ENCODE peak calls at places on chromosomes 3 and 15, in seven cellular contexts. I is adrenal gland, U is PC-9, W is GM23248, Z is transverse colon, B is sigmoid colon, K is left lung. M is an unnamed sample.

GRCh38 chr3:126546013-126546412 is 12.7 kb downstream of the C3orf22 start:
- DNase-seq in I (peak; percentile 7), U (no peak), W (no peak), Z (peak; percentile 1), B (peak; percentile 34), K (peak; percentile 20), M (no peak)

GRCh38 chr3:134249935-134250716 is 533 bp downstream of the RYK start:
- DNase-seq in I (peak; percentile 57), U (no peak), W (peak; percentile 78), Z (peak; percentile 76), B (peak; percentile 74), K (peak; percentile 76), M (peak; percentile 82)

GRCh38 chr3:148922467-148922866 is 57.4 kb downstream of the CPA3 start:
- DNase-seq in I (no peak), U (no peak), W (no peak), Z (no peak), B (no peak), K (no peak), M (no peak)

GRCh38 chr3:45041666-45042065 is 15.6 kb downstream of the CLEC3B start:
- DNase-seq in I (no peak), U (no peak), W (no peak), Z (no peak), B (no peak), K (no peak), M (no peak)

GRCh38 chr15:25793354-25794050 is 69.6 kb downstream of the ATP10A start:
- DNase-seq in I (peak; percentile 40), U (no peak), W (no peak), Z (no peak), B (peak; percentile 60), K (peak; percentile 67), M (no peak)

GRCh38 chr3:33144433-33144832 is 30.6 kb downstream of the CRTAP start:
- DNase-seq in I (no peak), U (no peak), W (no peak), Z (no peak), B (no peak), K (no peak), M (no peak)

GRCh38 chr3:61663728-61664492 is 102.5 kb downstream of the PTPRG start:
- DNase-seq in I (no peak), U (peak; percentile 79), W (peak; percentile 97), Z (no peak), B (no peak), K (no peak), M (peak; percentile 97)

GRCh38 chr3:168295027-168295426 is 199.3 kb upstream of the GOLIM4 start:
- DNase-seq in I (no peak), U (no peak), W (no peak), Z (no peak), B (no peak), K (no peak), M (no peak)

GRCh38 chr15:38638841-38639240 is 74.2 kb upstream of the RASGRP1 start:
- DNase-seq in I (no peak), U (no peak), W (no peak), Z (no peak), B (no peak), K (no peak), M (no peak)

GRCh38 chr3:69032137-69032536 is 18.7 kb upstream of the EOGT start:
- DNase-seq in I (no peak), U (no peak), W (peak; percentile 84), Z (no peak), B (no peak), K (no peak), M (peak; percentile 81)

GRCh38 chr3:56089739-56090138 is 378.5 kb downstream of the ERC2 start:
- DNase-seq in I (no peak), U (no peak), W (no peak), Z (no peak), B (no peak), K (no peak), M (no peak)

GRCh38 chr15:69568621-69569020 is 116.0 kb downstream of the RPLP1 start:
- DNase-seq in I (no peak), U (no peak), W (peak; percentile 84), Z (no peak), B (no peak), K (no peak), M (peak; percentile 80)

GRCh38 chr3:11385908-11386307 is 113.7 kb downstream of the ATG7 start:
- DNase-seq in I (peak; percentile 25), U (no peak), W (no peak), Z (no peak), B (no peak), K (peak; percentile 40), M (peak; percentile 15)

GRCh38 chr15:71713191-71713798 is 97.1 kb upstream of the NR2E3 start:
- DNase-seq in I (no peak), U (no peak), W (no peak), Z (no peak), B (no peak), K (no peak), M (no peak)

DNA sequence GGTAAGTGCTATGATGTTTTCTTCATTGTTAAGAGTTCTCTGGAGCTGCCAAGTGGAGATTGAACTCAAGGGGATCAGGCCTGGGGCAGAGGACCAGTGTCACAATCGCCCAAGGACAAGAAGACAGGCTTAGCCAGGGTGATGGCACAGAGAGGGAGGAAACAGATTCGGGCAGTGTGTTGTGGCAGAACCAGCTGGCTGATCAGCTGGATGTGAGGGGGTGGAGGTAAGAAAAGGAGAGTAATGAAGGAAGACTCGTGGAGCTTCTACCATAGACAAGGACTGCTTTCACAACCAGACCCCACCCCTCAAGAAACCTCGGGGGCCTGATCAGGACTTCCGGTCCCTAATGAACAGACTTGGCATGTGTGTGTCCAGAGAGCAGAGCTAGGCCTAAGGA is 60.9 kb upstream of the LINGO1 start:
- DNase-seq in I (no peak), U (no peak), W (no peak), Z (no peak), B (no peak), K (no peak), M (no peak)
- H3K27me3 ChIP-seq in I (peaks cover 16% of the 10 kb centered on the region), U (peaks cover 99% of the 10 kb centered on the region), W (peaks cover 11% of the 10 kb centered on the region), Z (peaks cover 78% of the 10 kb centered on the region), B (peaks cover 36% of the 10 kb centered on the region), K (peaks cover 94% of the 10 kb centered on the region), M (peaks cover 89% of the 10 kb centered on the region)

DNA sequence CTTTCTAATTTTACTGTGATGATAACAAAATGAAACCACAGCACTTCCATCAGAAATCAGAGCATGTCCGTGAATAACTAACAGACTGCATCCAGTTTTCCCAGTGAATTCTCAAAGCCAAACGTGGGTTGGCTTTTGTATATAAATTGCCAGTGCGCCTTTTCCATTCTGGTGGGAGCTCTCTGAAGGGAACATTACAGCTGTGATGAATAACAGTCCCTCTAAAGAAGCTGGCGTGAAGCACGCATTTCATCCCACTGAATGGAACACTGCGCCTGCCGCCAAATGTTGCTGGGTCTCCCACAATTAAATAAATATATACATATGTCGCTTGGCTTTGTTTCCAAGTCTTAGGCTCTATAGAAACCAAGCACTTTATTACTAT is 113.0 kb upstream of the PFN2 start:
- DNase-seq in I (no peak), U (no peak), W (peak; percentile 75), Z (peak; percentile 14), B (peak; percentile 80), K (peak; percentile 49), M (peak; percentile 65)
- H3K4me3 ChIP-seq in I (no peak overlapping the region), U (no peak overlapping the region), W (peak overlapping the region; percentile 72), Z (no peak overlapping the region), B (no peak overlapping the region), K (no peak overlapping the region), M (peak overlapping the region; percentile 74)

GRCh38 chr15:67835349-67836133 is 4.3 kb downstream of the RNU6-1 start:
- DNase-seq in I (no peak), U (no peak), W (no peak), Z (no peak), B (peak; percentile 71), K (no peak), M (no peak)
- H3K27me3 ChIP-seq in I (peaks cover 48% of the 10 kb centered on the region), U (no peaks in the 10 kb centered on the region), W (peaks cover 52% of the 10 kb centered on the region), Z (peaks cover 57% of the 10 kb centered on the region), B (peaks cover 54% of the 10 kb centered on the region), K (peaks cover 58% of the 10 kb centered on the region), M (peaks cover 56% of the 10 kb centered on the region)

GRCh38 chr15:68227806-68228142 is 1.8 kb downstream of the CLN6 start:
- DNase-seq in I (no peak), U (no peak), W (no peak), Z (no peak), B (no peak), K (no peak), M (no peak)
- H3K4me3 ChIP-seq in I (no peak overlapping the region), U (no peak overlapping the region), W (peak overlapping the region; percentile 80), Z (no peak overlapping the region), B (no peak overlapping the region), K (peak overlapping the region; percentile 93), M (peak overlapping the region; percentile 88)

GRCh38 chr15:63503739-63504246 is 600 bp upstream of the USP3 start:
- DNase-seq in I (peak; percentile 87), U (peak; percentile 54), W (peak; percentile 90), Z (peak; percentile 77), B (peak; percentile 86), K (peak; percentile 75), M (peak; percentile 72)
- H3K27me3 ChIP-seq in I (no peaks in the 10 kb centered on the region), U (no peaks in the 10 kb centered on the region), W (no peaks in the 10 kb centered on the region), Z (no peaks in the 10 kb centered on the region), B (no peaks in the 10 kb centered on the region), K (no peaks in the 10 kb centered on the region), M (no peaks in the 10 kb centered on the region)

GRCh38 chr3:123696796-123697195 is 111.9 kb upstream of the HACD2 start:
- DNase-seq in I (no peak), U (no peak), W (no peak), Z (no peak), B (no peak), K (no peak), M (no peak)
- H3K4me3 ChIP-seq in I (no peak overlapping the region), U (no peak overlapping the region), W (no peak overlapping the region), Z (peak overlapping the region; percentile 39), B (peak overlapping the region; percentile 81), K (no peak overlapping the region), M (no peak overlapping the region)

DNA sequence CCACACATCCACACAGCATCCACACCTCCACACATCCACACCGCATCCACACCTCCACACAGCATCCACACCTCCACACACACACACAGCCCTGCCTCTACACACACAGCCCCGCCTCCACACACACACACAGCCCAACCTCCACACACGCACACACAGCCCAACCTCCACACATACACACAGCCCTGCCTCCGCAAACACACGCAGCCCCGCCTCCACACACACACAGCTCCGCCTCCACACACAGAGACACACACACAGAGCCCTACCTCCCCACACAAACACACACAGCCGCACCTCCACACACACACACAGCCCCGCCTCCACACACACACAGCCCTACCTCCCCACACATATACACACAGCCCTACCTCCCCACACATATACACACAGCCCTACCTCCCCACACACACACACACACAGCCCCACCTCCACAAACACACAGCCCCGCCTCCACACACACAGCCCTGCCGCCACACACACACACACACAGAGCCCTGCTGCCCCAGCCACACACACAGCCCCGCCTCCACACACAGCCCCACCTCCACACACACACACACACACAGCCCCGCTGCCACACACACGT is 4.6 kb downstream of the MESP1 start:
- DNase-seq in I (no peak), U (no peak), W (no peak), Z (peak; percentile 47), B (no peak), K (no peak), M (no peak)
- H3K27me3 ChIP-seq in I (no peaks in the 10 kb centered on the region), U (no peaks in the 10 kb centered on the region), W (peaks cover 11% of the 10 kb centered on the region), Z (no peaks in the 10 kb centered on the region), B (no peaks in the 10 kb centered on the region), K (peaks cover 52% of the 10 kb centered on the region), M (peaks cover 16% of the 10 kb centered on the region)

M was measured in adipocyte.